ENCODE peak calls at places on chromosome 13, in seven cellular contexts. E, J, G, V, D, N and T are unnamed samples.

GRCh38 chr13:60691268-60691667 is 294.2 kb downstream of the TDRD3 start:
- DNase-seq in E (no peak), J (no peak), G (no peak), V (no peak), D (no peak), N (no peak), T (no peak)

GRCh38 chr13:113918981-113919646 is 54.8 kb downstream of the C13orf46 start:
- DNase-seq in E (no peak), J (peak), G (no peak), V (peak), D (no peak), N (no peak), T (no peak)

GRCh38 chr13:34224877-34225276 is 406.9 kb downstream of the RFC3 start:
- DNase-seq in E (no peak), J (no peak), G (no peak), V (no peak), D (no peak), N (no peak), T (no peak)

GRCh38 chr13:45384474-45385174 is 33.5 kb downstream of the SLC25A30 start:
- DNase-seq in E (no peak), J (no peak), G (no peak), V (no peak), D (no peak), N (no peak), T (no peak)

GRCh38 chr13:110914293-110915056 is 394 bp downstream of the ANKRD10 start:
- DNase-seq in E (peak), J (peak), G (peak), V (peak), D (no peak), N (peak), T (peak)

GRCh38 chr13:57045816-57046691 is 94.7 kb upstream of the PRR20A start:
- DNase-seq in E (no peak), J (no peak), G (no peak), V (no peak), D (no peak), N (no peak), T (no peak)

GRCh38 chr13:72651196-72651595 is 76.2 kb downstream of the MZT1 start:
- DNase-seq in E (peak), J (no peak), G (no peak), V (no peak), D (no peak), N (peak), T (no peak)

GRCh38 chr13:35797244-35797643 is 320.8 kb upstream of the MAB21L1 start:
- DNase-seq in E (no peak), J (no peak), G (no peak), V (no peak), D (no peak), N (no peak), T (no peak)

GRCh38 chr13:94233831-94234230 is 245.7 kb downstream of the DCT start:
- DNase-seq in E (no peak), J (no peak), G (no peak), V (no peak), D (no peak), N (no peak), T (no peak)

GRCh38 chr13:83350569-83350968 is 531.7 kb downstream of the SLITRK1 start:
- DNase-seq in E (no peak), J (no peak), G (no peak), V (no peak), D (no peak), N (no peak), T (no peak)

GRCh38 chr13:21137696-21138095 is 38.7 kb downstream of the SKA3 start:
- DNase-seq in E (peak), J (no peak), G (no peak), V (no peak), D (no peak), N (no peak), T (no peak)

GRCh38 chr13:28402057-28402381 is 92.9 kb downstream of the FLT1 start:
- DNase-seq in E (no peak), J (no peak), G (no peak), V (no peak), D (no peak), N (no peak), T (no peak)

GRCh38 chr13:70613295-70613694 is 505.0 kb upstream of the KLHL1 start:
- DNase-seq in E (peak), J (no peak), G (no peak), V (no peak), D (no peak), N (no peak), T (no peak)